ENCODE peak calls at places on chromosomes 13 and 19, in nine cellular contexts. N is upper lobe of left lung, P is astrocyte of the spinal cord, G is MM.1S, W is PC-9, Z is epithelial cell of esophagus, M is ascending aorta, Y is right lobe of liver, O is HL-60. F is an unnamed sample.

GRCh38 chr19:16596399-16596798 is 24.2 kb upstream of the SLC35E1 start:
- DNase-seq in O (no peak), N (no peak), W (no peak), G (no peak), Z (peak; percentile 37), Y (no peak), M (no peak), P (no peak), F (no peak)

GRCh38 chr13:51585234-51585672 is 991 bp downstream of the WDFY2 start:
- DNase-seq in W (no peak), O (peak; percentile 45), Z (peak; percentile 20), M (no peak), P (peak; percentile 30), G (no peak), N (no peak), Y (no peak), F (no peak)

GRCh38 chr19:1773173-1773572 is 19.9 kb downstream of the ONECUT3 start:
- DNase-seq in W (peak; percentile 83), G (no peak), Y (no peak), P (no peak), N (no peak), M (no peak), O (no peak), Z (peak; percentile 94), F (no peak)

GRCh38 chr19:55418185-55418584 is 10.6 kb upstream of the UBE2S start:
- DNase-seq in Y (peak; percentile 61), G (peak; percentile 65), O (no peak), Z (peak; percentile 86), W (peak; percentile 79), M (no peak), P (peak; percentile 82), N (no peak), F (peak; percentile 68)

GRCh38 chr19:42542791-42543190 is 14.5 kb upstream of the CEACAM1 start:
- DNase-seq in G (no peak), W (no peak), M (no peak), Z (no peak), O (no peak), P (no peak), Y (no peak), N (no peak), F (no peak)

GRCh38 chr19:7969560-7969949 is 26.1 kb upstream of the TIMM44 start:
- DNase-seq in W (no peak), Z (no peak), G (no peak), P (no peak), M (no peak), Y (no peak), O (no peak), N (no peak), F (no peak)

GRCh38 chr19:28836366-28836765 is 376.6 kb downstream of the UQCRFS1 start:
- DNase-seq in N (no peak), O (no peak), Y (no peak), W (no peak), Z (no peak), M (no peak), G (no peak), P (no peak), F (no peak)

GRCh38 chr13:73850104-73850898 is 283.9 kb downstream of the KLF12 start:
- DNase-seq in Z (no peak), O (no peak), Y (no peak), W (no peak), M (no peak), G (no peak), N (no peak), P (no peak), F (no peak)

GRCh38 chr19:12752056-12752781 is 628 bp downstream of the BEST2 start:
- DNase-seq in Z (no peak), Y (no peak), O (no peak), N (peak; percentile 75), P (no peak), W (no peak), G (no peak), M (no peak), F (no peak)

GRCh38 chr13:33110713-33111413 is 94.6 kb downstream of the KL start:
- DNase-seq in Y (no peak), N (peak; percentile 31), Z (no peak), P (peak; percentile 71), W (no peak), O (no peak), G (no peak), M (no peak), F (no peak)

GRCh38 chr13:101916758-101917474 is 464.4 kb downstream of the ITGBL1 start:
- DNase-seq in N (peak; percentile 81), Z (no peak), W (no peak), P (no peak), M (no peak), O (no peak), G (no peak), Y (no peak), F (no peak)

DNA sequence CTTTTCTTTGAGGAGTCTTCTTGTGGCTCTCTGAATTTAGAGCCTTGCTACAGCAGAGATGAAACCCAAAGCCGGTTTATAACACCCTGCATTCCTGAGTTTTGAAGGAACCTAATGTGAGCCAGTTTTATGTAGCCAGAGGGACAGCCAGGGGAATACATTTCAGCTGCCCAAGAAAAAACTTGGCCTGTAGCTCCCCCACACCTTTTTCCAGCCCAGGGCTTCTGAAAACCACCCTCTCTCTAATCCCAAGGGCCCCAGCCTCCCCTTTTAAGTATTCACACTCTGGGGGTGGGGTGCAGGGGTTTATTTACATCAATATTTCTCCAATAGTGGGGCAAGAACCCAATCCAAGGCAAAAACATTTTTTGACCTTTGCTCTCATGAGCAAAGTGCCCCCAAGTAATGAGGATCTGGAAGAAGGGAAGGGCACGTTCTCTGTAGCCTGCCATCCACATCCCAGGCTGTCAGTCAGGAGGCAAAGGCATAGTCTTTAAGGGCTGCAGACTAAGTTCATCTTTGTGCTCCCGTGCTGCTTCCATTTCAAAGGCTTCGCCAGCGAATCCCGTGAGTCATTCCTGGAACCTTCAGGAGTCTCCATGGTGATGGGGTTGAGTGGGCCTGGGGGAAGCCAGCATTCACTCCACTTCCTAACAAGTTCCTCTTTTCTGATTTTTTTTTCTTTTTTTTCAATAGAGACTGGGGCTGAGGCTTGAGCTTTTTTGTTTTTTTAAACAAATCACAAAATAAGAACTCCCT is 33.2 kb upstream of the MEDAG start:
- DNase-seq in N (no peak), Z (peak; percentile 50), O (no peak), Y (no peak), G (no peak), M (peak; percentile 69), P (peak; percentile 92), W (no peak), F (peak; percentile 58)
- H3K4me3 ChIP-seq in N (no peak overlapping the region), Z (no peak overlapping the region), O (no peak overlapping the region), Y (no peak overlapping the region), G (no peak overlapping the region), M (no peak overlapping the region), P (no peak overlapping the region), W (no peak overlapping the region), F (no peak overlapping the region)

GRCh38 chr19:36255316-36255715 is 40.4 kb downstream of the ZNF146 start:
- DNase-seq in Z (no peak), N (peak; percentile 54), M (no peak), W (no peak), P (no peak), O (no peak), G (no peak), Y (no peak), F (no peak)

GRCh38 chr19:36258028-36258875 is 43.3 kb downstream of the ZNF146 start:
- DNase-seq in O (no peak), P (no peak), Y (no peak), Z (no peak), N (no peak), M (no peak), W (no peak), G (no peak), F (no peak)

GRCh38 chr19:36256064-36256463 is 41.2 kb downstream of the ZNF146 start:
- DNase-seq in N (no peak), G (no peak), O (no peak), Z (no peak), P (no peak), M (no peak), Y (no peak), W (no peak), F (no peak)

GRCh38 chr19:36257512-36257876 is 42.6 kb downstream of the ZNF146 start:
- DNase-seq in W (no peak), M (no peak), P (no peak), G (no peak), O (no peak), Z (no peak), Y (no peak), N (peak; percentile 85), F (no peak)

GRCh38 chr19:36256853-36257511 is 42.1 kb downstream of the ZNF146 start:
- DNase-seq in M (no peak), O (no peak), G (no peak), W (no peak), Y (no peak), Z (no peak), N (peak; percentile 50), P (no peak), F (no peak)
- H3K4me3 ChIP-seq in M (peak overlapping the region; percentile 39), O (no peak overlapping the region), G (no peak overlapping the region), W (no peak overlapping the region), Y (peak overlapping the region; percentile 42), Z (peak overlapping the region; percentile 20), N (peak overlapping the region; percentile 53), P (peak overlapping the region; percentile 37), F (no peak overlapping the region)

GRCh38 chr19:48750351-48750750 is 2.1 kb downstream of the FUT1 start:
- DNase-seq in G (no peak), O (no peak), W (no peak), M (no peak), N (peak; percentile 81), Y (no peak), Z (no peak), P (no peak), F (no peak)

GRCh38 chr19:48746738-48747575 is at the start of gene IZUMO1:
- DNase-seq in N (peak; percentile 87), G (peak; percentile 23), Z (peak; percentile 83), Y (no peak), W (peak; percentile 76), O (no peak), P (peak; percentile 92), M (peak; percentile 33), F (peak; percentile 87)

GRCh38 chr19:48749571-48750198 is 2.8 kb downstream of the FUT1 start:
- DNase-seq in N (no peak), P (no peak), G (no peak), O (no peak), W (no peak), M (no peak), Z (no peak), Y (no peak), F (no peak)

GRCh38 chr19:48745208-48745995 is 1.3 kb downstream of the IZUMO1 start:
- DNase-seq in N (no peak), Y (no peak), Z (peak; percentile 74), P (peak; percentile 66), M (no peak), G (peak; percentile 56), W (peak; percentile 66), O (no peak), F (peak; percentile 33)

DNA sequence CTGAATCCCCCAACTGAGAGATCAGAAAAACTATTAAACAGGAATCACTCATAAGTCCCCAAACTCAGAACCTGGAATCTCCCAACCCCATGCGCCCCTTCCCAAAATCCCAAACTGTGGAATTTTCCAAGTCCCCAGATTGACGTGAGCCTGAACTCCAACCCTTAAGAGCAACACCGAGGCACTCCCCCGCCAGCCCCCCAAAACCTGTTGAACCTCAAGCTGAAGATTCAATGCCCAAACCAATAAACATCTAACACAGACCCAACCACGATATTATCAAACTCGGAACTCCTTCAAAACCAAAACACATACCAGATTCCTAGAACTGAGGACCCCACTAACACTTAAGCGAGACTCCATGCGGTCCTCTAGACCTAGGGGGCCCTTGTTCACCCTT is 589 bp downstream of the IZUMO1 start:
- DNase-seq in Y (no peak), N (no peak), P (no peak), O (no peak), M (no peak), Z (no peak), W (no peak), G (no peak), F (no peak)
- H3K4me3 ChIP-seq in Y (no peak overlapping the region), N (no peak overlapping the region), P (no peak overlapping the region), O (no peak overlapping the region), M (no peak overlapping the region), Z (no peak overlapping the region), W (no peak overlapping the region), G (no peak overlapping the region), F (no peak overlapping the region)

GRCh38 chr19:39436350-39436716 is 584 bp upstream of the RPS16 start:
- DNase-seq in Y (no peak), G (no peak), Z (no peak), O (no peak), P (no peak), N (no peak), W (no peak), M (no peak), F (no peak)
- H3K4me3 ChIP-seq in Y (peak overlapping the region; percentile 98), G (peak overlapping the region; percentile 69), Z (peak overlapping the region; percentile 99), O (peak overlapping the region; percentile 46), P (peak overlapping the region; percentile 99), N (peak overlapping the region; percentile 83), W (peak overlapping the region; percentile 75), M (peak overlapping the region; percentile 72), F (peak overlapping the region; percentile 75)